ENCODE peak calls at places on chromosomes 11 and 22, in four cellular contexts. F is HEK293T; N is activated effector memory CD4-positive, alpha-beta T cell treated with anti-CD3 and anti-CD28 coated beads, Interleukin-2, amount 50 U/mL, for 16 hours; D is stomach. G is an unnamed sample.

GRCh38 chr11:118749429-118749828 is 41.5 kb downstream of the DDX6 start:
- DNase-seq in F (no peak), N (no peak), D (no peak), G (no peak)

GRCh38 chr11:46559815-46560214 is 34.0 kb downstream of the AMBRA1 start:
- DNase-seq in F (no peak), N (no peak), D (no peak), G (no peak)

GRCh38 chr11:45092901-45093760 is 53.3 kb upstream of the PRDM11 start:
- DNase-seq in N (peak; percentile 66), F (no peak), D (peak; percentile 23), G (no peak)

GRCh38 chr22:27431896-27432295 is 369.7 kb downstream of the MN1 start:
- DNase-seq in F (no peak), D (no peak), N (no peak), G (no peak)

GRCh38 chr11:35649984-35650383 is 12.6 kb upstream of the TRIM44 start:
- DNase-seq in N (no peak), D (no peak), F (no peak), G (no peak)

GRCh38 chr11:131737357-131737756 is 366.9 kb downstream of the NTM start:
- DNase-seq in D (no peak), N (no peak), F (no peak), G (no peak)

GRCh38 chr22:43843783-43844530 is 18.4 kb downstream of the SULT4A1 start:
- DNase-seq in F (no peak), D (no peak), N (no peak), G (no peak)

GRCh38 chr11:1167751-1168231 is 10.0 kb downstream of the MUC5AC start:
- DNase-seq in D (no peak), N (no peak), F (no peak), G (no peak)

GRCh38 chr22:22248878-22249277 is 4.3 kb downstream of the VPREB1 start:
- DNase-seq in N (no peak), D (no peak), F (no peak), G (no peak)

GRCh38 chr11:120400564-120401364 is 64.6 kb downstream of the ARHGEF12 start:
- DNase-seq in F (peak; percentile 30), D (no peak), N (no peak), G (no peak)

GRCh38 chr11:12174145-12175143 is 64.1 kb downstream of the MICAL2 start:
- DNase-seq in N (no peak), F (no peak), D (no peak), G (no peak)

GRCh38 chr22:42174062-42174461 is 43.5 kb upstream of the CYP2D6 start:
- DNase-seq in D (no peak), N (no peak), F (no peak), G (no peak)

GRCh38 chr11:10728154-10728553 is 22.9 kb upstream of the CTR9 start:
- DNase-seq in D (no peak), N (no peak), F (no peak), G (no peak)

GRCh38 chr22:46066691-46067090 is 83.6 kb upstream of the PPARA start:
- DNase-seq in F (no peak), N (peak; percentile 9), D (peak; percentile 44), G (no peak)

G was measured in WTC11.